ENCODE peak calls at places on chromosomes 3 and 15, in eight cellular contexts. C is neural crest cell, N is MCF 10A, F is foreskin fibroblast, Y is cardiac fibroblast, B is lower lobe of right lung, S is kidney, Q is MM.1S. A is an unnamed sample.

GRCh38 chr3:128847631-128848370 is 31.6 kb upstream of the ACAD9 start:
- DNase-seq in C (no peak), N (no peak), F (no peak), Y (no peak), B (no peak), S (no peak), Q (no peak), A (no peak)

GRCh38 chr15:60964527-60964926 is 264.6 kb downstream of the RORA start:
- DNase-seq in C (no peak), N (peak; percentile 16), F (no peak), Y (no peak), B (no peak), S (no peak), Q (no peak), A (no peak)

GRCh38 chr3:72614394-72615074 is 233.7 kb downstream of the SHQ1 start:
- DNase-seq in C (no peak), N (no peak), F (no peak), Y (no peak), B (no peak), S (no peak), Q (no peak), A (no peak)

GRCh38 chr15:91338763-91339162 is 238.7 kb downstream of the SV2B start:
- DNase-seq in C (peak; percentile 32), N (peak; percentile 48), F (no peak), Y (no peak), B (no peak), S (no peak), Q (peak; percentile 36), A (no peak)

GRCh38 chr15:43067717-43068461 is 37.9 kb downstream of the UBR1 start:
- DNase-seq in C (peak; percentile 15), N (no peak), F (peak; percentile 42), Y (peak; percentile 54), B (no peak), S (no peak), Q (no peak), A (peak; percentile 31)

GRCh38 chr3:184168363-184169120 is 6.1 kb upstream of the AP2M1 start:
- DNase-seq in C (no peak), N (no peak), F (no peak), Y (peak; percentile 75), B (no peak), S (no peak), Q (no peak), A (no peak)

GRCh38 chr3:188900421-188900941 is 271.3 kb upstream of the TPRG1 start:
- DNase-seq in C (no peak), N (peak; percentile 87), F (peak; percentile 60), Y (peak; percentile 88), B (no peak), S (no peak), Q (no peak), A (no peak)

GRCh38 chr3:128307029-128307633 is 153.8 kb downstream of the EEFSEC start:
- DNase-seq in C (no peak), N (no peak), F (no peak), Y (no peak), B (no peak), S (no peak), Q (no peak), A (no peak)

GRCh38 chr3:138493804-138494606 is 59.6 kb downstream of the ESYT3 start:
- DNase-seq in C (no peak), N (peak; percentile 86), F (peak; percentile 86), Y (peak; percentile 64), B (no peak), S (no peak), Q (no peak), A (no peak)

GRCh38 chr3:196985954-196986885 is 17.6 kb upstream of the PIGZ start:
- DNase-seq in C (no peak), N (no peak), F (no peak), Y (no peak), B (no peak), S (no peak), Q (no peak), A (no peak)
- TF ChIP-seq CTCF in C (peak; percentile 38), N (no peak), F (no peak), Y (no peak), B (no peak), S (no peak), Q (no peak), A (no peak)

DNA sequence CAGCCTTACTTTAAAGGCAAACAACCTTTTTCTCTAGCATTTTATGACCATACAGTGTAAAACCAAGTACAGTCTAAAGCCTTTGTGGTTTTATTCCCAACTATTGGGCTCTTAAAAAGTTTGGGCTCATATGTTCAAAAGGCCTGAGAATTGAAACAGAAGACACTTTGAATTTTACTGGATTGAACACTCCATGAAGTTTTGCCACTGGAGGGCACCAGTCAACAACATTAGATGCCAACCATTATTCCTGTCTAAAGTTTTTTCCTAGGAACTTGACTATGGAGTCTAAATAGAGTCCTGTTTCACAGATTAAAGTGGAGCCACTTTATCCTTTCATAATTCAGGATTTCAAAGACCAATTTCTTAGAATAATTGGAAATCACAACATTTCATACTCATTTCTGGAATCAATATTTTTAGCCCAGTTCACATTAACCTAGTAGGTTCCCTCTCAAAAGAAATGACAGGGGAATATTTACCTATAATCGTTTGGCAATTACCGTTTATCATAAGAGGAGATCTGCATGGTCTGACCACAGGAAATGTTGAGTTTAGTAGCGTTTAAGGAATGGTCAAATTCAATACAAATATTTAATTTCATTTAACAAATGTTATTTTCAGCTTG is 244.1 kb upstream of the PDZRN3 start:
- DNase-seq in C (peak; percentile 54), N (peak; percentile 54), F (peak; percentile 29), Y (peak; percentile 51), B (no peak), S (no peak), Q (peak; percentile 27), A (no peak)
- TF ChIP-seq CTCF in C (peak; percentile 82), N (peak; percentile 55), F (peak; percentile 64), Y (peak; percentile 54), B (peak; percentile 50), S (peak; percentile 48), Q (peak; percentile 63), A (peak; percentile 31)

DNA sequence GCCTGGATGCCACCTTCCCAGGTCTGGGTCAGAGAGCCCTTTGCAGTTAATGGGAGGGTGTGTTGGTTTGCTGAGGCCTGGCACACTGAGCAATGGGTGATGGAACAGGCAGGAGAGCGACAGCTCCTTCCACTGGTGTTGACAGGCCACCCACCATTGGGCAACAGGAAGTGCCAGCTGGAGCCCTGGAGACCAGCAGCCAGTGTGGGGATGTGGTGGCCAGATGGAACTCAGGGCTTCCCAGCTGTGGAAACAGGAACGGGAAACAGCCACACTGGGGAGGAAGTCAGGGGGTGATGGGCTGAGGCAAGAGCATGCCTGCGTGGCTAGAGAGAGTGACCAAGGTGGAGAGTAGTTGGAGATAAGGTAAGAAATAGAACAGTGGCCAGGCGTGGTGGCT is 9.3 kb downstream of the PSTPIP1 start:
- DNase-seq in C (no peak), N (no peak), F (no peak), Y (no peak), B (peak; percentile 85), S (peak; percentile 82), Q (no peak), A (no peak)
- TF ChIP-seq CTCF in C (no peak), N (no peak), F (no peak), Y (no peak), B (no peak), S (no peak), Q (no peak), A (no peak)

DNA sequence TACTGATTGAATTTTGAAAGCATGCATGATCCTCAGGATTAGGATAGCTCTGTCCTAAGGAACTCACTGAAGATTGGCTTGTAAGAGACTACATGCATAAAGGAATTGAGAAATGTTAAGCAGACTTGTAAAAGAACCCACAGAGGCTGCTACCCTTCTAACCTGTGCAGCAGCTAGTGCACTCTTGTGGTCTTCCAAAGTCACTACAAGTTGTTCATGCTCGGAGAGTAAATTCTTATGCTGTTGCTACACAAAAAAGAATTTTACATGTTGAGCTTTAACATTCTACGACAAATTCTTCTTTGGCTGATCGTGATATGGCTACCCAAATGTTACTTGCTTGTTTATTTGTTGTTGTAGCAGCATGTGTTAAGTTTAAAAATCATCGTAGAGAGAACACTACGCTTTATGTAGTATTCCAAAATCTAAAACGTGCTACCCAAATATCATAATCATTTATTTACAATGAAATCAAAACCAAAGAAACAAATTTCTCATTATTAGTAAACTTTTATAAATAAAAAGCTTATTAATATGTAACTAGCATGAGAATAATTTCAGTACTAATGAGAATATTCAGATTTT is 55.0 kb downstream of the GOLIM4 start:
- DNase-seq in C (no peak), N (peak; percentile 70), F (peak; percentile 37), Y (peak; percentile 90), B (no peak), S (no peak), Q (peak; percentile 57), A (no peak)
- TF ChIP-seq CTCF in C (peak; percentile 78), N (peak; percentile 45), F (peak; percentile 69), Y (peak; percentile 71), B (peak; percentile 53), S (peak; percentile 19), Q (peak; percentile 68), A (peak; percentile 39)

DNA sequence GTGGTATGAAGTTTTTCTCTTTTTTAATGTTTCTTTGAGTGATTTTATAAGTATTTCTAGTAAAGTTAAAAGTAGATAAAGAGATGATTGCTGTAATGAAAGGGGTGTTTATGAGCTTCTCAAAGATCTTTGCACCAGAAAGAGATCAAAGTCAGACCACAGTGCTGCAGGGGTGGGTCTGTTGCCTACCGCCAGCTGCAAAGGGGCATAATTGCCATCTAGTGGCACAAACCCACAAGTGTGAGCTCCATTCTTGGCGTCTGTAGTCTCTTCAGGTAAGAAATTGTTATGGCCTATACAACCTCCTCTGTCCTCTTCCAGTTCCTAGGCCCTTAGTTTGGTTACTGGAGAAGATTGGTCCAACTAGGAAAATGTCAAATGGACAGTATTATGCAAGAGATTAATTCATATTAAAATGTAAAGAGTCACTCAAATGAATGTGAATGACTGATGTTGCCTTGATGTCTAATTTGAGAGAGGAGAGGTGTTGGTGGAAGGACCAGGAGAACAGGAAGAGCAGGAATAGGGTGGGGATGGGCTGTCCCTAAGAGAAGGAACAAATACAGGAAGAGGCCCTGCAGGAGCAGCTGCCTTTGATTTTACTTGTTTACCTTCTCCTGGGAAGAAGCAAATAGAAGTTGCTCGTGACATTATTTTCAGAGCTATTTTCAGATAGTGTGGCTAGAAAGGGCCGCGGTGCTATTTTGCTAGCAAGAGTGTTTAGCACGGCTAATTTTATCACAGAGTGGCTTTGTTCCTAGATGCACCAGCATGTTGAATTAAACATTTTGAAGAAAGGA is 53.0 kb upstream of the GSK3B start:
- DNase-seq in C (no peak), N (peak; percentile 39), F (no peak), Y (no peak), B (no peak), S (no peak), Q (peak; percentile 84), A (peak; percentile 34)
- TF ChIP-seq CTCF in C (peak; percentile 29), N (peak; percentile 10), F (no peak), Y (no peak), B (no peak), S (no peak), Q (peak; percentile 79), A (peak; percentile 43)